ENCODE peak calls at places on chromosomes 12 and 14, in six cellular contexts. T, Q, D, F, W and K are unnamed samples.

GRCh38 chr14:71248204-71248603 is 340.9 kb downstream of the PCNX1 start:
- DNase-seq in T (peak; percentile 52), Q (no peak), D (no peak), F (no peak), W (no peak), K (no peak)

GRCh38 chr14:72515779-72516770 is 377.8 kb downstream of the DPF3 start:
- DNase-seq in T (peak; percentile 55), Q (peak; percentile 59), D (peak; percentile 14), F (no peak), W (no peak), K (no peak)

GRCh38 chr14:22370084-22370847 is 218.8 kb downstream of the DAD1 start:
- DNase-seq in T (no peak), Q (no peak), D (peak; percentile 42), F (peak; percentile 81), W (no peak), K (no peak)

GRCh38 chr12:69254046-69254445 is 14.7 kb downstream of the CPSF6 start:
- DNase-seq in T (peak; percentile 51), Q (no peak), D (no peak), F (peak; percentile 21), W (peak; percentile 47), K (no peak)

GRCh38 chr14:89813485-89814080 is 140.9 kb downstream of the EFCAB11 start:
- DNase-seq in T (peak; percentile 52), Q (peak; percentile 22), D (no peak), F (no peak), W (no peak), K (no peak)

GRCh38 chr12:85782711-85783110 is 53.5 kb downstream of the RASSF9 start:
- DNase-seq in T (no peak), Q (no peak), D (no peak), F (no peak), W (no peak), K (no peak)

GRCh38 chr12:53749986-53750811 is 1.6 kb downstream of the CISTR start:
- DNase-seq in T (no peak), Q (no peak), D (no peak), F (no peak), W (peak; percentile 73), K (no peak)

GRCh38 chr12:128818065-128819022 is 5.4 kb downstream of the SLC15A4 start:
- DNase-seq in T (peak; percentile 72), Q (no peak), D (no peak), F (peak; percentile 27), W (peak; percentile 54), K (no peak)

GRCh38 chr12:81759215-81759991 is at the start of gene PPFIA2:
- DNase-seq in T (peak; percentile 61), Q (peak; percentile 41), D (peak; percentile 31), F (no peak), W (no peak), K (peak; percentile 41)

GRCh38 chr14:24139272-24139934 is 2.0 kb downstream of the EMC9 start:
- DNase-seq in T (no peak), Q (no peak), D (no peak), F (no peak), W (no peak), K (peak; percentile 53)

GRCh38 chr14:39145266-39145966 is 24.7 kb downstream of the TRAPPC6B start:
- DNase-seq in T (no peak), Q (no peak), D (no peak), F (no peak), W (no peak), K (no peak)

GRCh38 chr14:54356172-54356571 is 40.6 kb upstream of the CDKN3 start:
- DNase-seq in T (peak; percentile 62), Q (no peak), D (no peak), F (peak; percentile 55), W (no peak), K (no peak)

GRCh38 chr12:110874351-110874750 is 27.6 kb downstream of the CCDC63 start:
- DNase-seq in T (no peak), Q (no peak), D (no peak), F (no peak), W (no peak), K (no peak)

GRCh38 chr14:73746540-73747385 is 32.6 kb upstream of the PNMA1 start:
- DNase-seq in T (peak; percentile 58), Q (no peak), D (no peak), F (no peak), W (peak; percentile 18), K (no peak)
- TF ChIP-seq CTCF in T (no peak), Q (no peak), D (peak; percentile 41), F (peak; percentile 22), W (peak; percentile 41), K (no peak)

GRCh38 chr12:55443776-55444175 is at the start of gene OR6C2:
- DNase-seq in T (no peak), Q (no peak), D (no peak), F (no peak), W (no peak), K (no peak)

DNA sequence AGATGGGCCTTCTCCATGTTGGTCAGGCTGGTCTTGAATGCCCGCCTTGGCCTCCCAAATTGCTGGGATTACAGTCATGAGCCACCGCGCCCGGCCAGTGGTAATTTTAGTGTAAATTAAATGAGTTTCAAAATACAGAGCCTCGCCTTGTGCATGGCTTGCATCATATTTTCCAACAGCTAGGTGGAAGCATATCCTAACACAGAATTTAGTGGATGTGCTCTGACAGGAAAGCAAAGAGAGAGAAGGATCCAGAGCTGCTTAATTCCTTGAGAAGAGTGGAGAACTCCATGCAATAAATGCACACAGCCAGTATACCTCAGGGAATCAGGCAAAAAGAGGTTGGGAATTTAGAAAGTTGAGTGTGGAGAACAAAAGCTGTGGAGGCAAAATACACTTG is 2.5 kb downstream of the OR6C2 start:
- DNase-seq in T (no peak), Q (no peak), D (no peak), F (no peak), W (no peak), K (no peak)
- TF ChIP-seq CTCF in T (no peak), Q (no peak), D (no peak), F (no peak), W (peak; percentile 32), K (no peak)

DNA sequence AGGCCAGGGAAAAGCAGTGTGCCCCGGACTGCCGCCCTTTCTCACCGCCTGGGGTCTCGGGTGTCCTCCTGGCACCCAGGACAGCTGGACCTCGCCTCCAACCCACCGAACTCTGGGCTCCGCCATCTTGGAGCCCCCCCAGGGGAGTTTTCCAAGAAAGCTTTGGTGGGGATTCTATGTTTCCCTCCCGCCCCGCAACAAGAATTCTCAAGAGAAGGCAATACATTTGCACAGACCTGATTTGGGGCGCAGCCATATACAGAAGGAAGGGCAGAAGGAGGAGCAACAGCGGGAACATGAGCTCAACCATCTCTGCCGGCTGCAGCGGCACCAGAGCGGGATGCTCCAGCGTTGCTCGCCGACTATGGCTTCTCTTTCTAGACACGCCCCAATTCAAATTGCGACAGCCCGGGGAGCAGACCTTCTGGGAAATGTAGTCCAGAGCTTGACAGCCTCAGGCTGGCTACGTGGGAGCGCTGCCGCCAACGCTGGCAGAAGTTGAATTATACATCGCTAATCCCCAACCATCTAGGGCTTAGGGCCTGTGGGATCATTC is at the start of gene RDH11:
- DNase-seq in T (peak; percentile 96), Q (peak; percentile 82), D (peak; percentile 86), F (peak; percentile 88), W (peak; percentile 89), K (peak; percentile 90)
- TF ChIP-seq CTCF in T (no peak), Q (no peak), D (no peak), F (no peak), W (no peak), K (no peak)

GRCh38 chr12:124466200-124467128 is 100.9 kb downstream of the NCOR2 start:
- DNase-seq in T (no peak), Q (no peak), D (peak; percentile 65), F (no peak), W (peak; percentile 89), K (peak; percentile 94)
- TF ChIP-seq CTCF in T (no peak), Q (no peak), D (peak; percentile 9), F (no peak), W (peak; percentile 56), K (peak; percentile 58)

GRCh38 chr12:63098851-63099250 is 52.1 kb downstream of the AVPR1A start:
- DNase-seq in T (no peak), Q (no peak), D (no peak), F (no peak), W (no peak), K (no peak)

GRCh38 chr12:63103489-63104131 is 47.4 kb downstream of the AVPR1A start:
- DNase-seq in T (peak; percentile 48), Q (peak; percentile 17), D (no peak), F (peak; percentile 3), W (peak; percentile 20), K (peak; percentile 6)
- TF ChIP-seq CTCF in T (peak; percentile 70), Q (peak; percentile 93), D (peak; percentile 81), F (peak; percentile 85), W (peak; percentile 89), K (peak; percentile 90)

DNA sequence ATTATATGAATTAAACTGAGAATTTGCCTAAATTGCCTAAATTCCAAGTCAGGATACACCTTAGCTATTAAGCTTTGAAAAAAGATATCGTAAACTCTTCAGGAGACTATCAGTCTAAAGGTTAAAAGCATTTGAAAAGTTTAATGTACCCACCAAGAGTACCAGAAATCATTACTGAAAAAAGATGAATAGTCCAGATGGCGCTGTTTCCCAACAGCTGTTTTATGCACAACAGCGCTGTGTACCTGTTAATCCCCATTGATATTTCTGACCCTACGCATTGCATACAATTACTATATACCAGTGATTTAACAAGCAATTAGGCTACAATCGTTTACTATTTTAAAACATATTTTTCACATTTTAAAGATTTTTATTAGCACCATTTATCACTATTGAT is 185.0 kb downstream of the PLCZ1 start:
- DNase-seq in T (no peak), Q (no peak), D (no peak), F (no peak), W (no peak), K (no peak)
- TF ChIP-seq CTCF in T (no peak), Q (no peak), D (peak; percentile 40), F (no peak), W (peak; percentile 38), K (no peak)

GRCh38 chr12:117473856-117474255 is 112.4 kb upstream of the NOS1 start:
- DNase-seq in T (no peak), Q (no peak), D (no peak), F (no peak), W (no peak), K (no peak)

GRCh38 chr12:117470804-117471203 is 109.4 kb upstream of the NOS1 start:
- DNase-seq in T (no peak), Q (no peak), D (no peak), F (no peak), W (peak; percentile 21), K (no peak)

GRCh38 chr12:117476341-117476740 is 114.9 kb upstream of the NOS1 start:
- DNase-seq in T (no peak), Q (no peak), D (no peak), F (no peak), W (no peak), K (no peak)

GRCh38 chr12:117469883-117470483 is 108.6 kb upstream of the NOS1 start:
- DNase-seq in T (no peak), Q (no peak), D (no peak), F (no peak), W (no peak), K (no peak)

GRCh38 chr12:117472983-117473382 is 111.6 kb upstream of the NOS1 start:
- DNase-seq in T (no peak), Q (peak; percentile 63), D (no peak), F (no peak), W (no peak), K (no peak)
- TF ChIP-seq CTCF in T (peak; percentile 14), Q (peak; percentile 64), D (peak; percentile 16), F (no peak), W (peak; percentile 68), K (peak; percentile 8)